ENCODE peak calls at places on chromosomes 11 and 22, in nine cellular contexts. B is upper lobe of left lung, O is Peyer's patch, F is HCT116, L is K562, H is adrenal gland, X is sigmoid colon, S is A549, R is GM12878. Y is an unnamed sample.

GRCh38 chr11:2374456-2375201 is 2.5 kb upstream of the CD81 start:
- DNase-seq in B (no peak), O (peak), F (no peak), X (peak), H (no peak), L (no peak), R (no peak), S (no peak), Y (no peak)

GRCh38 chr11:78667462-78667861 is 92.8 kb upstream of the NARS2 start:
- DNase-seq in S (no peak), F (no peak), L (no peak), R (no peak), H (no peak), B (no peak), X (no peak), O (no peak), Y (no peak)

GRCh38 chr11:43936081-43936480 is 6.4 kb upstream of the C11orf96 start:
- DNase-seq in R (no peak), H (no peak), L (no peak), B (no peak), O (no peak), S (no peak), F (no peak), X (no peak), Y (no peak)

GRCh38 chr22:39988386-39989114 is 6.2 kb upstream of the FAM83F start:
- DNase-seq in H (no peak), X (no peak), S (no peak), F (no peak), B (no peak), R (no peak), O (no peak), L (peak), Y (no peak)

GRCh38 chr11:105315287-105315686 is 175.7 kb upstream of the CARD18 start:
- DNase-seq in X (no peak), O (no peak), L (no peak), R (no peak), B (no peak), S (peak), F (no peak), H (no peak), Y (no peak)

GRCh38 chr11:47477323-47477722 is 28.4 kb upstream of the RAPSN start:
- DNase-seq in X (no peak), S (no peak), F (no peak), B (no peak), O (no peak), H (peak), R (no peak), L (no peak), Y (no peak)

GRCh38 chr11:134486704-134487103 is 74.7 kb upstream of the B3GAT1 start:
- DNase-seq in S (no peak), X (no peak), F (no peak), H (no peak), O (peak), L (no peak), B (no peak), R (no peak), Y (no peak)

GRCh38 chr11:70281114-70281729 is 10.7 kb downstream of the PPFIA1 start:
- DNase-seq in S (no peak), X (peak), O (no peak), F (no peak), L (no peak), R (no peak), B (no peak), H (peak), Y (no peak)

GRCh38 chr11:34075178-34075820 is 23.8 kb downstream of the CAPRIN1 start:
- DNase-seq in X (no peak), B (no peak), S (no peak), L (no peak), R (no peak), O (no peak), H (no peak), F (peak), Y (no peak)

GRCh38 chr22:19848298-19849224 is 6.1 kb downstream of the GNB1L start:
- DNase-seq in L (no peak), X (peak), H (peak), F (peak), R (no peak), B (no peak), S (peak), O (peak), Y (no peak)

GRCh38 chr11:124152770-124153407 is 30.3 kb upstream of the OR10D3 start:
- DNase-seq in S (no peak), B (no peak), R (no peak), L (no peak), H (no peak), X (no peak), F (no peak), O (no peak), Y (no peak)

GRCh38 chr11:86360775-86361395 is 13.8 kb upstream of the CCDC81 start:
- DNase-seq in X (no peak), B (no peak), F (peak), R (no peak), O (no peak), L (no peak), S (peak), H (no peak), Y (no peak)

GRCh38 chr11:69301491-69302401 is 7.8 kb downstream of the MYEOV start:
- DNase-seq in R (no peak), F (peak), H (peak), S (peak), X (no peak), B (no peak), L (peak), O (no peak), Y (no peak)

GRCh38 chr11:78549624-78550409 is 24.8 kb downstream of the NARS2 start:
- DNase-seq in L (no peak), H (no peak), R (no peak), X (no peak), S (no peak), O (no peak), F (no peak), B (no peak), Y (no peak)

GRCh38 chr11:123483058-123483457 is 53.0 kb downstream of the GRAMD1B start:
- DNase-seq in F (peak), X (no peak), O (no peak), S (peak), H (no peak), L (no peak), B (no peak), R (no peak), Y (no peak)

GRCh38 chr11:34599406-34599901 is 21.4 kb upstream of the EHF start:
- DNase-seq in B (no peak), L (peak), H (no peak), O (no peak), R (no peak), X (no peak), S (peak), F (peak), Y (no peak)

GRCh38 chr11:126284829-126285228 is 1.9 kb downstream of the TIRAP start:
- DNase-seq in L (peak), F (no peak), S (peak), R (peak), B (no peak), X (peak), O (no peak), H (peak), Y (no peak)

GRCh38 chr11:70270877-70271634 is 566 bp downstream of the PPFIA1 start:
- DNase-seq in S (no peak), O (peak), B (peak), X (peak), R (no peak), F (no peak), L (peak), H (peak), Y (no peak)

GRCh38 chr11:124799384-124800225 is 601 bp downstream of the MSANTD2 start:
- DNase-seq in H (peak), S (peak), F (no peak), B (peak), O (peak), L (peak), X (peak), R (no peak), Y (no peak)

GRCh38 chr22:41780714-41781507 is 19.6 kb upstream of the CCDC134 start:
- DNase-seq in B (no peak), L (peak), F (no peak), H (peak), S (no peak), O (peak), R (peak), X (peak), Y (no peak)

GRCh38 chr22:39748877-39749276 is 144.7 kb downstream of the ENTHD1 start:
- DNase-seq in H (no peak), S (no peak), X (no peak), O (no peak), L (no peak), B (no peak), R (no peak), F (no peak), Y (no peak)

GRCh38 chr11:75547617-75548054 is 14.4 kb upstream of the SERPINH1 start:
- DNase-seq in F (no peak), X (peak), O (no peak), H (peak), R (no peak), B (no peak), S (peak), L (peak), Y (no peak)

GRCh38 chr11:75813126-75813525 is 1.9 kb upstream of the UVRAG start:
- DNase-seq in B (no peak), S (no peak), R (no peak), L (no peak), X (no peak), F (no peak), O (no peak), H (peak), Y (no peak)

GRCh38 chr11:32635819-32636218 is 52.2 kb downstream of the EIF3M start:
- DNase-seq in R (no peak), B (no peak), F (no peak), X (no peak), S (no peak), O (no peak), H (no peak), L (no peak), Y (no peak)

GRCh38 chr11:72860592-72860991 is 46.4 kb downstream of the ATG16L2 start:
- DNase-seq in L (no peak), R (no peak), H (no peak), B (no peak), S (no peak), X (no peak), F (no peak), O (no peak), Y (no peak)

GRCh38 chr22:48782817-48783511 is 1044.7 kb downstream of the BRD1 start:
- DNase-seq in F (peak), O (no peak), X (peak), S (no peak), L (peak), H (no peak), R (no peak), B (peak), Y (peak)

GRCh38 chr11:46247664-46248063 is 29.8 kb upstream of the CREB3L1 start:
- DNase-seq in R (no peak), L (peak), S (peak), H (peak), B (no peak), F (peak), O (peak), X (no peak), Y (no peak)

GRCh38 chr11:57680552-57680874 is 12.6 kb downstream of the ZDHHC5 start:
- DNase-seq in H (no peak), L (peak), F (no peak), R (no peak), X (no peak), S (no peak), B (no peak), O (no peak), Y (no peak)

GRCh38 chr22:38033522-38034277 is 23.5 kb upstream of the PICK1 start:
- DNase-seq in L (no peak), X (peak), B (peak), R (no peak), F (no peak), S (no peak), O (no peak), H (no peak), Y (no peak)

GRCh38 chr22:47366026-47366767 is 603.7 kb downstream of the TBC1D22A start:
- DNase-seq in R (no peak), L (no peak), B (peak), X (no peak), H (no peak), F (no peak), O (no peak), S (no peak), Y (no peak)

GRCh38 chr11:57277845-57278720 is 41.0 kb upstream of the APLNR start:
- DNase-seq in O (peak), R (no peak), X (peak), S (peak), F (peak), B (no peak), L (peak), H (peak), Y (peak)

GRCh38 chr11:118998822-118999221 is 884 bp downstream of the CENATAC start:
- DNase-seq in H (peak), B (no peak), S (peak), X (no peak), O (no peak), F (peak), L (peak), R (no peak), Y (no peak)

GRCh38 chr11:1484716-1485503 is 1.7 kb downstream of the MOB2 start:
- DNase-seq in L (no peak), S (no peak), R (no peak), F (no peak), B (peak), X (peak), H (no peak), O (peak), Y (no peak)

GRCh38 chr11:124612045-124612444 is 817 bp downstream of the PANX3 start:
- DNase-seq in S (no peak), B (no peak), O (no peak), H (no peak), X (no peak), L (no peak), R (no peak), F (no peak), Y (no peak)

GRCh38 chr11:113104390-113105251 is 143.4 kb downstream of the NCAM1 start:
- DNase-seq in O (no peak), H (no peak), B (no peak), R (no peak), L (no peak), S (no peak), X (no peak), F (no peak), Y (no peak)

GRCh38 chr11:113106507-113106906 is 145.3 kb downstream of the NCAM1 start:
- DNase-seq in S (no peak), B (no peak), O (no peak), F (no peak), R (no peak), X (no peak), L (no peak), H (no peak), Y (no peak)

GRCh38 chr11:113103932-113104331 is 142.7 kb downstream of the NCAM1 start:
- DNase-seq in F (no peak), X (no peak), H (no peak), B (no peak), R (no peak), S (no peak), O (no peak), L (no peak), Y (no peak)

GRCh38 chr11:113110046-113110445 is 148.8 kb downstream of the NCAM1 start:
- DNase-seq in F (no peak), O (no peak), R (no peak), L (no peak), S (no peak), H (no peak), X (no peak), B (no peak), Y (no peak)

GRCh38 chr11:113105584-113105983 is 144.4 kb downstream of the NCAM1 start:
- DNase-seq in H (no peak), B (no peak), X (no peak), L (no peak), F (no peak), S (no peak), O (no peak), R (no peak), Y (no peak)
- H3K27ac ChIP-seq in H (no peak), B (no peak), X (peak), L (no peak), F (no peak), S (no peak), O (no peak), R (no peak), Y (no peak)

DNA sequence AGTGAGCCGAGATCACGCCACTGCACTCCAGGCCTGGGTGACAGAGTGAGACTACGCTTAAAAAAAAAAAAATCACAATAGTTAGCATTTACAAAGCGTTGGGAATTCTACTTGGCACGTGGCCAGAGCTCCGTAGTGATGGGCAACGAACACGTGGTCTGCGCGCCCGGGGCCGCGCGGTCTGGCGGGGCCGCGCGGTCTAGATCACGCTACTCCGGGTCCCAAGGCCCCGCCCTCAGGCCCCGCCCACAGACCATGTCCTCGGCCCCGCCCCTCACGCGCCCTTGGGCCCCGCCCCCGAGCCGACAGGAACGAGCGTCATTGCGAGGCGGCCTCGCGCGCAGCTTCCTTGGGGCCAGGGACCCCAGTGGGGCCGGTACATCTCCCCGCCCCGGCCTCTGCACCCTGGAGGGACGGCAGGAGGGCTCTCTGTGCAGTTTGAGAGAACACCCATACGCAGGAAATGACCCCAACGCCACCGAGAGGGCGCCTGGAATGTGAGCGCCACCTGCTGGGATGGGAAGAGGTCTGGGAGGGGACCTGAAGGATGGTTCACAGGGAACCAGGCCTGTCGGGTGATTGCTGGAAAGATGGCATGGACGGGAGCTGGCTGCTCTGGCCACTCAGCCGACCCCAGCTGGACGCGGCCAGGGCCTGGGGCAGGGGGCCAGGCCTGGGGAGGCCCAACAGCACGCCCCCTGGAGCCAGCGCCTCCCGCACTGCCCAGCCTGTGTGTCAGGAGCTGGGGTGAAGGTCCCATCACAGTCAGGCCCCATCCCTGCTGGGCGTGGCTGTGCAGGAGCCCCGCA is 2.0 kb upstream of the PTDSS2 start:
- DNase-seq in O (peak), F (peak), R (peak), S (peak), L (peak), X (peak), B (peak), H (peak), Y (no peak)
- TF ChIP-seq POLR2A in O (peak), F (peak), R (peak), S (peak), L (peak), X (peak), B (peak), H (peak), Y (no peak)

DNA sequence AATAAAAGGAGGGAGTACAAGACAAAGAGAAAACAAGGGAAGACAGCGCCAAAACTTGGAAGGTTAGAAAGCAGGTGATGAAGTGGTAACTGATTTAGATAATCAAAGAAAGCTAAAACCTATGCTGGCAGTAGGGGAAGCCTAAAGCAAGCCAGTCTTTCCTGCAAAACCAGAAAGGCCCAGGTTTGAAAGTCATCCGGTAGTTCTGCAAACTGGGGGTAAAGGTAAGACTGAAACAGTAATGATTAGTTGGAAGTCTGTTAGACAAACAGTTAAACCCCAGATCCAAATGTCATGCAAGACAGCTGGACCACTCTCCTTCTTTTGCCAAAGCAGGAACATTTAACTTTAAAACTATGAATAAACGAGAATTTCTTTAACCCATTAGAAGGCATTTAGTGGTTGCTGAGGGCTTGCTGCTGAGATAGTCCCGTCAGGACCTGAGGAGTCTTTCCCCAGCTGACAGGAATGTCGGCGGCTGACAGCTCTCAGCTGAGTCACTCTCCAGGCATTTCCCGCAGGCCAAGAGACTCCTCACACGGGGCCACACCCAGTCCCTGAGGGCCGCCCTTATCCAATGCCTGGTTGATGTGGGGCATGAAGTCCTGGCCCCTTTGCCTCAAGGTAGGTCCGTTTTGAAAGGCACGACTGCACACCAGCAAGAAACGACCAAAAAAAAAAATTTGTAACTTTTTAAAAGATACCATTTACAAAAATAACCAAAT is 36.3 kb upstream of the CFAP300 start:
- DNase-seq in F (peak), O (peak), H (peak), L (peak), B (no peak), X (no peak), S (peak), R (no peak), Y (no peak)
- H3K27ac ChIP-seq in F (no peak), O (no peak), H (no peak), L (no peak), B (peak), X (no peak), S (peak), R (no peak), Y (no peak)

DNA sequence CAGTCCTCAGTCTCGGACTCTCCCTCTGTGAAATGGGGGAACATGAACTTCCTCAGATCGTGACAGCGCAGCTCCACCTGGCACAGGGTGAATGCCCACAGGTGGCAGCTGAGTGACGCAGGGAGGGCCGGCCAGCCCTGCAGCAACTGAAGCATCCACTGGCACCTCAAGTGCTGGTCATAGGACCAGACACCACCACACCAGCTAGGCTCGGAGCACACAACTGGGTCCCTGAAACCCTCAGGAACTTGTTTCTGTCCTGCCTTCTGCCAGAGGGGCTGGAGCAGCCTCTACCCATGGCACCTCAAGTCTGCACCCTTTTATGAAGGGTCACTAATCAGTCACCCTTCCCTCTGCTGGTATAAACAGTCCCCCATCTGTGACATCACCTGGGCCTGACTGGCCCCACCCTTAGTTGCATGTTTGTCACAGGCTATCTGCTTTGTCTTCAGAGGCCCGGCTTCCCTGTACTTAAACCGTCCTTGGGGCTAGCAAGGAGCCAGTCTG is 7.4 kb upstream of the CDC42BPG start:
- DNase-seq in B (no peak), O (no peak), L (peak), F (no peak), H (no peak), R (no peak), S (no peak), X (no peak), Y (no peak)
- TF ChIP-seq POLR2A in B (no peak), O (no peak), L (no peak), F (no peak), H (no peak), R (peak), S (no peak), X (no peak), Y (no peak)

DNA sequence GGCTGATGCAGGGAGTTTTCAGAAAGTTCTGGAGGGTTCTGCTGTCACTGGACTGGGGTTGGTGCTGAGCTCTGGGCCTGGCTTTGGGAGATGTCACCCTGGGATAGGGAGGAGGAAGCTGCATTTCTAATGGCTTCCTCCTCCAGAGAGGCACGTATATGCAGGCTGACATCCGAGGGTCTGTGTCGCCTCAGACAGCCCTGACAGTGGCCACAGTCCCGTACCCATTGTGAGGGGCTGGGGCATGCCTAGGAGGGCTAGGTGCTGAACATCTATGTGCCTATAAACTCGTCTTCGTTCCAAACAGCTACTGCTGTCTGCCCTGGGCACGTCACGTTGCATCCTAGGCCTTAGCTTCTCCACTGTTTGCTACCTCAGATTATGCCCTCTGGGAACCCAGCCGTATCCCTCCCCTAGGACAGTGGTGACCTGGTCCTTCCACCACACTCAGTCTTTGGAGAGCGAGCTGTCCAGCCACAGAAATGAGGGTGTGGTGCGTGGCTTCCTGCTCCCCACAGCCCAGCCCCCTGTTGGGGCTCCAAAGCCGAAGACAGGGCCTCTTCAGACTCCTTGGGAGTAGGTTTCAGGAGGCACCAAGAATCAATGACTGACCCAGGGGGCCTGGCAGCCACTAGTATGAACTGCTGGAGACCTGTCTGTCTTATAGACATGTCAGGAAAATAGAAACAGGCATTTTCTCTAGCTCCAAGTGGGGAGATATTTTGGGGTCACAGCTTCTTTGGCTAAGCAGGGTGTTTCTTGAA is 26.4 kb downstream of the ADAMTS15 start:
- DNase-seq in H (no peak), B (no peak), O (no peak), S (no peak), F (no peak), R (no peak), X (no peak), L (no peak), Y (peak)
- H3K27ac ChIP-seq in H (no peak), B (peak), O (no peak), S (no peak), F (no peak), R (no peak), X (no peak), L (no peak), Y (no peak)